ENCODE peak calls at places on chromosomes 1 and 21, in four cellular contexts. One of them, this sample, is unnamed.

GRCh38 chr1:153095764-153096163 is 1.4 kb upstream of the SPRR2E start:
- DNase-seq in pons: no peak
- DNase-seq in HFFc6: no peak
- DNase-seq in GOT3: no peak
- DNase-seq in this sample: no peak

GRCh38 chr21:35697321-35697808 is 363.0 kb downstream of the SETD4 start:
- DNase-seq in HFFc6: no peak
- DNase-seq in GOT3: no peak
- DNase-seq in pons: peak
- DNase-seq in this sample: peak

GRCh38 chr1:7249516-7249915 is 464.3 kb downstream of the CAMTA1 start:
- DNase-seq in HFFc6: no peak
- DNase-seq in pons: no peak
- DNase-seq in GOT3: no peak
- DNase-seq in this sample: no peak

GRCh38 chr1:230052665-230053064 is 14.4 kb upstream of the GALNT2 start:
- DNase-seq in GOT3: no peak
- DNase-seq in HFFc6: no peak
- DNase-seq in pons: no peak
- DNase-seq in this sample: no peak

GRCh38 chr1:71086331-71086730 is 5.5 kb upstream of the ZRANB2 start:
- DNase-seq in pons: no peak
- DNase-seq in GOT3: no peak
- DNase-seq in HFFc6: peak
- DNase-seq in this sample: peak

GRCh38 chr1:63813829-63814277 is 40.0 kb downstream of the ROR1 start:
- DNase-seq in HFFc6: peak
- DNase-seq in pons: peak
- DNase-seq in GOT3: no peak
- DNase-seq in this sample: peak

GRCh38 chr1:17664322-17664721 is 90.8 kb upstream of the ACTL8 start:
- DNase-seq in GOT3: no peak
- DNase-seq in pons: no peak
- DNase-seq in HFFc6: no peak
- DNase-seq in this sample: no peak

GRCh38 chr1:53346007-53346813 is 18.3 kb upstream of the LRP8 start:
- DNase-seq in pons: no peak
- DNase-seq in HFFc6: no peak
- DNase-seq in GOT3: no peak
- DNase-seq in this sample: no peak

GRCh38 chr21:28396421-28396820 is 596.3 kb downstream of the LTN1 start:
- DNase-seq in HFFc6: no peak
- DNase-seq in GOT3: no peak
- DNase-seq in pons: no peak
- DNase-seq in this sample: no peak

GRCh38 chr1:151976868-151977267 is 16.8 kb downstream of the S100A10 start:
- DNase-seq in pons: no peak
- DNase-seq in GOT3: no peak
- DNase-seq in HFFc6: peak
- DNase-seq in this sample: peak

GRCh38 chr1:61081637-61082335 is 575 bp upstream of the NFIA start:
- DNase-seq in GOT3: no peak
- DNase-seq in pons: peak
- DNase-seq in HFFc6: no peak
- DNase-seq in this sample: peak

GRCh38 chr1:240284656-240285427 is 193.2 kb downstream of the FMN2 start:
- DNase-seq in HFFc6: no peak
- DNase-seq in pons: no peak
- DNase-seq in GOT3: no peak
- DNase-seq in this sample: peak

GRCh38 chr21:36499578-36500471 is 19.9 kb upstream of the CLDN14 start:
- DNase-seq in GOT3: no peak
- DNase-seq in HFFc6: no peak
- DNase-seq in pons: no peak
- DNase-seq in this sample: peak

GRCh38 chr1:81424056-81424455 is 376.7 kb upstream of the ADGRL2 start:
- DNase-seq in HFFc6: no peak
- DNase-seq in GOT3: no peak
- DNase-seq in pons: no peak
- DNase-seq in this sample: peak

GRCh38 chr1:243261389-243261788 is 5.5 kb downstream of the SDCCAG8 start:
- DNase-seq in GOT3: no peak
- DNase-seq in HFFc6: peak
- DNase-seq in pons: no peak
- DNase-seq in this sample: peak

GRCh38 chr1:91537281-91538069 is 36.8 kb downstream of the CDC7 start:
- DNase-seq in pons: no peak
- DNase-seq in HFFc6: peak
- DNase-seq in GOT3: no peak
- DNase-seq in this sample: peak

GRCh38 chr21:16420086-16420724 is 690.4 kb downstream of the USP25 start:
- DNase-seq in HFFc6: no peak
- DNase-seq in GOT3: no peak
- DNase-seq in pons: peak
- DNase-seq in this sample: peak

GRCh38 chr1:38014171-38014570 is 1.6 kb downstream of the UTP11 start:
- DNase-seq in GOT3: no peak
- DNase-seq in HFFc6: no peak
- DNase-seq in pons: no peak
- DNase-seq in this sample: no peak

GRCh38 chr1:186374313-186375151 is 521 bp downstream of the TPR start:
- DNase-seq in GOT3: no peak
- DNase-seq in HFFc6: no peak
- DNase-seq in pons: peak
- DNase-seq in this sample: peak

GRCh38 chr1:157105988-157106812 is 6.6 kb upstream of the ETV3L start:
- DNase-seq in GOT3: peak
- DNase-seq in HFFc6: peak
- DNase-seq in pons: peak
- DNase-seq in this sample: peak

GRCh38 chr1:201028473-201028889 is 5.0 kb upstream of the KIF21B start:
- DNase-seq in HFFc6: no peak
- DNase-seq in pons: peak
- DNase-seq in GOT3: no peak
- DNase-seq in this sample: no peak

GRCh38 chr1:224880593-224881307 is 48.7 kb upstream of the DNAH14 start:
- DNase-seq in HFFc6: no peak
- DNase-seq in pons: no peak
- DNase-seq in GOT3: no peak
- DNase-seq in this sample: no peak